ENCODE peak calls at places on chromosomes 12 and 14, in four cellular contexts. W is K562, Y is HepG2, E is H1. J is an unnamed sample.

GRCh38 chr14:61116369-61116768 is 135.3 kb downstream of the SLC38A6 start:
- DNase-seq in E (no peak), Y (no peak), W (no peak), J (no peak)

GRCh38 chr12:31896514-31897039 is 62.6 kb upstream of the RESF1 start:
- DNase-seq in W (peak), Y (no peak), E (no peak), J (peak)

GRCh38 chr14:64830961-64831360 is 48.7 kb downstream of the SPTB start:
- DNase-seq in W (no peak), Y (no peak), E (no peak), J (no peak)

GRCh38 chr12:4445156-4446020 is at the start of gene FGF6:
- DNase-seq in Y (no peak), E (peak), W (no peak), J (no peak)

GRCh38 chr14:55336161-55336560 is 64.9 kb downstream of the FBXO34 start:
- DNase-seq in E (no peak), W (no peak), Y (no peak), J (no peak)

GRCh38 chr14:105883066-105884005 is 357.0 kb downstream of the TMEM121 start:
- DNase-seq in W (no peak), Y (no peak), E (no peak), J (no peak)

GRCh38 chr12:17169726-17170471 is 563.9 kb upstream of the LMO3 start:
- DNase-seq in Y (no peak), W (no peak), E (no peak), J (no peak)

GRCh38 chr14:88326352-88327103 is 3.5 kb upstream of the KCNK10 start:
- DNase-seq in W (no peak), Y (no peak), E (peak), J (no peak)

GRCh38 chr12:113049976-113050742 is 6.4 kb upstream of the DTX1 start:
- DNase-seq in W (no peak), E (peak), Y (peak), J (no peak)

GRCh38 chr12:46585854-46586621 is 213.5 kb upstream of the SLC38A2 start:
- DNase-seq in W (no peak), E (no peak), Y (peak), J (no peak)

DNA sequence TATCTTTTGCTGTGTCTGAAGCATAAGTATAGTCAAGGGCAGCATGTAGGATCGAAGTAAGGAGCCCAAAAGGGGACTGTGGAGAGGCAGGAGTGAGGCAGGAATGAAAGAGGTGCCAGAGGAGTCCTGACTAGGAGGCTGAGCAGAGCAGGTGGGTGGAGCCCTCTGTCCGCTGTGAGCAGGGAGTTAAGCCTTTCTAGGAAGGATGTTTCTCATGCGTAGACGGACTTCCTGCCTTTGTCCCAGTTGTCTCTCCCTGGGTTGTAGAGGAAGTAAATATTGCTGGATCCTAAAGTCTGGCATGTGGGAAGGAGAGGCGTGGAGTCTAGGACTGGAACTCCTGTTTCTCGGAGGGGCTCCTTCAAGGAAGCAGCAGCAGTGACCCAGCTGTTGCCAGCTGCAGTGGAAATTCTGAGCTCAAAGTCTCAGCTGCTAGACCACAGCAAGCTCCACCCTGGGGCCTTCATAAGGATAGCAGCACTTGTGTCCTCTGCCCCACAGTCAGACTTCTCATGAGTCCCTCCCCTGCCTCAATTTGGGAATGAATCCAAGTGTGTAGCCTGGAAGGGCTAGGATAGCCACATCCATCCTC is 44.0 kb downstream of the RBMS2 start:
- DNase-seq in E (peak), Y (peak), W (peak), J (no peak)
- TF ChIP-seq CBX5 in E (no peak), Y (no peak), W (no peak), J (no peak)

DNA sequence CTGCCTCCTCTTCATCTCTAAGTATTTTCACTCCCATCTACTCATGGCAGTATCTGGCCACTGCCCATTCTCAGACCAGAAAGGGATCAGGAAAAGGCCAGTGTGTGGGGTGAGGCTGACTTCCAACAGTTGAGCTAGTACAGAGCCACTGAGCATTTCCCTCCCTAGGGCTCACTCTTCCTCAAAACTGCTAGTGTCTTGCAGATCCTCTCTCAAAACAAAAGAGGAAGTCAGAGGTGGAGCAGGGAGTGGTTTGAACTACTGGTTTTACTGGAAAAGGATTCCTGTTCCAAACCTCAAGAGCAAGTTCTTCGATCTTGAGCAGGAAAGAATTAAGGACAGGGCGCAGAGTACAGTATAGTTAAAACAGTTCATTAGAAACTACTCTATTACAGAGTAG is 11.7 kb upstream of the RNASE10 start:
- DNase-seq in E (no peak), W (no peak), Y (no peak), J (no peak)
- TF ChIP-seq SIN3A in E (no peak), W (no peak), Y (no peak), J (no peak)

GRCh38 chr14:103123128-103123633 is at the start of gene TNFAIP2:
- DNase-seq in W (peak), Y (no peak), E (peak), J (no peak)
- H2AFZ ChIP-seq in W (peak), Y (no peak), E (no peak), J (peak)

DNA sequence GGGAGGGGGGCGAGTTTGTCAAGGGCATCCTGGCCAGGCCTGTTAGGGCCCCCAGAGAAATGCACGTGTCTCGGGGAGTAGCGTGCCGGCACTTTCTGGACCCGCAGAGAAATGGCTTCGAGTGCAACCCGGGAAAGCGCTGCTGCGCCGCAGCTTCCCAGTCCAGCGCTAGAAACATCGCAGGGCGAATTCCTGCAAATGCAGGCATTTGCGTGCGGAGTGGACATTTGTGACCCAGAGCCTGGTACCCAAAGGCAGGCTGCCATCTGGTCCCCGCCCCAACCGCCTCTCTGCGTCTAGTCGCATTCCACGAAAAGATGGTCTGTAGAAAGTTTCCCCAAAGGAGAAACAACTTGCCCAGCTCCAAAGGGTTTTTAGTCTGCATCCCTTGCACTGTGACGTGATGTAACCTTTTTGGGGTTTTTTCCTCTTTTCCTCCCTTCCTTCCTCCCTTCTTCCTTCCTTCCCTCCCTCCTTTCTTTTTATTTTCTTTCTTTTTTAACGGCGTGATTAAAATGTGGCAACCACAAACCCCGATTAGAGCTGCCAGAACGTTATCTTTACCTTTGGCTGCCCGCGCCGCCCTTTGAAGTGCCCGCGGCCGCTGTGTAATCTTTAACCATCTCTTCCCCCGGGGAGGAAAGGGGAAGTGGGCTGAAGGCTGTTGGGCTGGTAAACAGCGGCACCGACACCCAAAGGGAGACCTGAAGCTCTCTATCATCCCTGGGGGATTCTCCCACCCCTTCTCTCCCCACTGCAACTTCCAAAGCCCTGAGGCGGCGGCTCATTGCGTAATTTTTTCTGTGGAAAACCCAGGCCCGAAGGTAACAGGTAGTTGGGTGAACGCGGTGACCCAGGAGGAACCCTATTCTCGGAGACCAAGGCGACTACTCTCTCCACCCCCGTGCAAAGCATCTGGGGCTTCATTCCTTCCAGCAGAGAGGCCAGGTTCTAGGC is 1.1 kb downstream of the LGR5 start:
- DNase-seq in W (no peak), Y (peak), E (peak), J (no peak)
- TF ChIP-seq CBX5 in W (no peak), Y (peak), E (no peak), J (no peak)

GRCh38 chr12:93140309-93140708 is 211.2 kb upstream of the EEA1 start:
- DNase-seq in Y (no peak), E (no peak), W (no peak), J (no peak)

GRCh38 chr12:93136243-93137015 is 207.3 kb upstream of the EEA1 start:
- DNase-seq in W (no peak), Y (peak), E (no peak), J (no peak)

GRCh38 chr12:93139028-93139665 is 210.1 kb upstream of the EEA1 start:
- DNase-seq in Y (no peak), E (no peak), W (no peak), J (no peak)

GRCh38 chr12:93135286-93136239 is 206.5 kb upstream of the EEA1 start:
- DNase-seq in Y (peak), W (no peak), E (no peak), J (no peak)

GRCh38 chr12:93137656-93138612 is 208.8 kb upstream of the EEA1 start:
- DNase-seq in Y (no peak), W (peak), E (no peak), J (no peak)
- TF ChIP-seq SIN3A in Y (no peak), W (no peak), E (no peak), J (no peak)

GRCh38 chr12:114955414-114956014 is 271.5 kb upstream of the TBX3 start:
- DNase-seq in E (no peak), Y (no peak), W (no peak), J (no peak)
- H2AFZ ChIP-seq in E (no peak), Y (no peak), W (no peak), J (no peak)

J was measured in GM12878.